ENCODE peak calls at places on chromosomes 2 and 18, in four cellular contexts. S is activated effector memory CD4-positive, alpha-beta T cell treated with Interleukin-2 at 50 U/mL for 16 hours; G is GM12864; D is central memory CD4-positive, alpha-beta T cell. Q is an unnamed sample.

GRCh38 chr2:154762638-154763037 is 64.1 kb downstream of the KCNJ3 start:
- DNase-seq in S (no peak), G (no peak), D (no peak), Q (no peak)

GRCh38 chr2:146870691-146871090 is 974.1 kb upstream of the ACVR2A start:
- DNase-seq in S (no peak), G (no peak), D (no peak), Q (no peak)

GRCh38 chr2:200737585-200737984 is 74.1 kb upstream of the BZW1 start:
- DNase-seq in S (no peak), G (no peak), D (no peak), Q (no peak)

GRCh38 chr18:43161528-43161927 is 46.0 kb upstream of the RIT2 start:
- DNase-seq in S (no peak), G (no peak), D (no peak), Q (no peak)

GRCh38 chr2:43228341-43228751 is 1.9 kb upstream of the ZFP36L2 start:
- DNase-seq in S (no peak), G (no peak), D (peak), Q (no peak)

GRCh38 chr2:51027968-51028367 is 4.0 kb downstream of the NRXN1 start:
- DNase-seq in S (no peak), G (no peak), D (no peak), Q (no peak)

GRCh38 chr2:239853121-239853520 is 172.0 kb downstream of the NDUFA10 start:
- DNase-seq in S (no peak), G (no peak), D (no peak), Q (no peak)

GRCh38 chr2:154013514-154013913 is 141.8 kb downstream of the GALNT13 start:
- DNase-seq in S (no peak), G (no peak), D (no peak), Q (no peak)

GRCh38 chr2:39142012-39142346 is 21.1 kb upstream of the SOS1 start:
- DNase-seq in S (peak), G (no peak), D (peak), Q (no peak)

GRCh38 chr2:234669001-234669400 is 172.1 kb upstream of the ARL4C start:
- DNase-seq in S (no peak), G (no peak), D (no peak), Q (no peak)

GRCh38 chr2:158894078-158894477 is 74.4 kb upstream of the TANC1 start:
- DNase-seq in S (no peak), G (no peak), D (no peak), Q (no peak)

GRCh38 chr18:36181898-36182506 is 5.3 kb upstream of the MOCOS start:
- DNase-seq in S (no peak), G (no peak), D (no peak), Q (no peak)

GRCh38 chr2:120825370-120826259 is 89.9 kb downstream of the GLI2 start:
- DNase-seq in S (no peak), G (no peak), D (no peak), Q (no peak)

GRCh38 chr2:26767129-26767528 is 3.0 kb downstream of the SLC35F6 start:
- DNase-seq in S (no peak), G (no peak), D (no peak), Q (no peak)

GRCh38 chr2:65316072-65316471 is 88.4 kb downstream of the ACTR2 start:
- DNase-seq in S (no peak), G (no peak), D (no peak), Q (no peak)

GRCh38 chr2:104583791-104584190 is 270.1 kb upstream of the POU3F3 start:
- DNase-seq in S (no peak), G (no peak), D (no peak), Q (no peak)

GRCh38 chr2:12219761-12220160 is 473.3 kb downstream of the LPIN1 start:
- DNase-seq in S (no peak), G (no peak), D (no peak), Q (no peak)

GRCh38 chr2:106885981-106886915 is at the start of gene ST6GAL2:
- DNase-seq in S (no peak), G (no peak), D (no peak), Q (peak)

GRCh38 chr2:120495586-120495985 is 149.7 kb downstream of the INHBB start:
- DNase-seq in S (no peak), G (no peak), D (no peak), Q (no peak)

GRCh38 chr2:209476367-209477191 is 52.7 kb downstream of the MAP2 start:
- DNase-seq in S (no peak), G (no peak), D (no peak), Q (no peak)

GRCh38 chr2:195536863-195537262 is 120.2 kb upstream of the SLC39A10 start:
- DNase-seq in S (no peak), G (no peak), D (no peak), Q (no peak)

GRCh38 chr18:66749030-66749429 is 145.1 kb upstream of the CDH19 start:
- DNase-seq in S (no peak), G (no peak), D (no peak), Q (no peak)

GRCh38 chr2:98484652-98485452 is 40.2 kb downstream of the INPP4A start:
- DNase-seq in S (no peak), G (no peak), D (peak), Q (no peak)

GRCh38 chr2:233349005-233349998 is 5.0 kb upstream of the DGKD start:
- DNase-seq in S (no peak), G (peak), D (no peak), Q (no peak)

Q was measured in progenitor cell of endocrine pancreas.